ENCODE peak calls at places on chromosomes 12 and 14, in four cellular contexts. B is K562, Z is HepG2, W is H1. T is an unnamed sample.

GRCh38 chr12:26122681-26123481 is 2.0 kb downstream of the BHLHE41 start:
- DNase-seq in B (peak; percentile 25), Z (no peak), W (no peak), T (no peak)

GRCh38 chr12:68497702-68498101 is 113.0 kb upstream of the RAP1B start:
- DNase-seq in B (peak; percentile 33), Z (no peak), W (no peak), T (peak; percentile 23)

GRCh38 chr12:110200124-110200417 is 75.9 kb downstream of the IFT81 start:
- DNase-seq in B (no peak), Z (peak; percentile 30), W (no peak), T (no peak)

GRCh38 chr12:95955549-95956159 is 12.5 kb downstream of the AMDHD1 start:
- DNase-seq in B (no peak), Z (peak; percentile 45), W (no peak), T (no peak)

GRCh38 chr12:66665416-66665815 is 13.5 kb downstream of the GRIP1 start:
- DNase-seq in B (no peak), Z (no peak), W (no peak), T (no peak)

GRCh38 chr14:79861111-79861510 is 350.2 kb downstream of the DIO2 start:
- DNase-seq in B (no peak), Z (no peak), W (no peak), T (no peak)

GRCh38 chr14:23443881-23444280 is 8.4 kb upstream of the MYH7 start:
- DNase-seq in B (no peak), Z (no peak), W (no peak), T (no peak)

GRCh38 chr12:101792046-101792931 is 38.5 kb downstream of the GNPTAB start:
- DNase-seq in B (no peak), Z (no peak), W (no peak), T (no peak)

GRCh38 chr14:76762617-76763361 is 1.5 kb downstream of the VASH1 start:
- DNase-seq in B (no peak), Z (no peak), W (no peak), T (no peak)

GRCh38 chr14:90511795-90512331 is 115.0 kb downstream of the CALM1 start:
- DNase-seq in B (no peak), Z (no peak), W (no peak), T (no peak)

GRCh38 chr12:110869035-110869434 is 22.2 kb downstream of the CCDC63 start:
- DNase-seq in B (no peak), Z (no peak), W (no peak), T (no peak)

GRCh38 chr14:20998674-20999366 is at the start of gene SLC39A2:
- DNase-seq in B (peak; percentile 17), Z (no peak), W (no peak), T (peak; percentile 33)

GRCh38 chr12:131095826-131096680 is 142.3 kb downstream of the ADGRD1 start:
- DNase-seq in B (no peak), Z (no peak), W (no peak), T (no peak)

GRCh38 chr14:95264271-95264973 is 55.3 kb downstream of the CLMN start:
- DNase-seq in B (no peak), Z (no peak), W (no peak), T (no peak)

GRCh38 chr12:66648336-66648735 is 30.5 kb downstream of the GRIP1 start:
- DNase-seq in B (no peak), Z (peak; percentile 2), W (no peak), T (no peak)

GRCh38 chr12:108342985-108343384 is 3.9 kb upstream of the CMKLR1 start:
- DNase-seq in B (no peak), Z (no peak), W (no peak), T (no peak)

GRCh38 chr12:114092981-114093380 is 126.9 kb upstream of the RBM19 start:
- DNase-seq in B (no peak), Z (no peak), W (no peak), T (no peak)

GRCh38 chr12:57016348-57016747 is at the start of gene TAC3:
- DNase-seq in B (peak; percentile 79), Z (no peak), W (no peak), T (no peak)

GRCh38 chr14:64983439-64984310 is 3.0 kb upstream of the FNTB start:
- DNase-seq in B (peak; percentile 29), Z (peak; percentile 45), W (no peak), T (peak; percentile 16)

GRCh38 chr12:3712209-3712992 is 40.5 kb downstream of the CRACR2A start:
- DNase-seq in B (no peak), Z (no peak), W (no peak), T (no peak)

GRCh38 chr12:47296828-47297227 is 217.1 kb upstream of the AMIGO2 start:
- DNase-seq in B (no peak), Z (no peak), W (no peak), T (no peak)

GRCh38 chr12:26971963-26972362 is 33.7 kb downstream of the FGFR1OP2 start:
- DNase-seq in B (no peak), Z (no peak), W (no peak), T (no peak)

GRCh38 chr14:91284791-91285548 is 40.5 kb upstream of the GPR68 start:
- DNase-seq in B (no peak), Z (no peak), W (no peak), T (no peak)

GRCh38 chr14:68011629-68012028 is 192.1 kb downstream of the RAD51B start:
- DNase-seq in B (no peak), Z (no peak), W (no peak), T (no peak)
- TF ChIP-seq FOSL1 in B (no peak), Z (no peak), W (no peak), T (no peak)

GRCh38 chr14:50050171-50050570 is 66.2 kb downstream of the VCPKMT start:
- DNase-seq in B (no peak), Z (no peak), W (no peak), T (no peak)

GRCh38 chr14:50045837-50046236 is 70.5 kb downstream of the VCPKMT start:
- DNase-seq in B (no peak), Z (no peak), W (no peak), T (no peak)

GRCh38 chr14:50045039-50045711 is 71.2 kb downstream of the VCPKMT start:
- DNase-seq in B (no peak), Z (peak; percentile 82), W (no peak), T (no peak)

GRCh38 chr14:50049703-50050102 is 66.7 kb downstream of the VCPKMT start:
- DNase-seq in B (no peak), Z (no peak), W (no peak), T (no peak)

GRCh38 chr14:50047274-50047676 is 69.1 kb downstream of the VCPKMT start:
- DNase-seq in B (no peak), Z (peak; percentile 79), W (no peak), T (no peak)
- TF ChIP-seq FOSL1 in B (no peak), Z (no peak), W (no peak), T (no peak)

GRCh38 chr14:75520852-75521251 is 1.4 kb upstream of the BATF start:
- DNase-seq in B (no peak), Z (no peak), W (no peak), T (no peak)
- TF ChIP-seq FOSL1 in B (no peak), Z (no peak), W (no peak), T (no peak)

DNA sequence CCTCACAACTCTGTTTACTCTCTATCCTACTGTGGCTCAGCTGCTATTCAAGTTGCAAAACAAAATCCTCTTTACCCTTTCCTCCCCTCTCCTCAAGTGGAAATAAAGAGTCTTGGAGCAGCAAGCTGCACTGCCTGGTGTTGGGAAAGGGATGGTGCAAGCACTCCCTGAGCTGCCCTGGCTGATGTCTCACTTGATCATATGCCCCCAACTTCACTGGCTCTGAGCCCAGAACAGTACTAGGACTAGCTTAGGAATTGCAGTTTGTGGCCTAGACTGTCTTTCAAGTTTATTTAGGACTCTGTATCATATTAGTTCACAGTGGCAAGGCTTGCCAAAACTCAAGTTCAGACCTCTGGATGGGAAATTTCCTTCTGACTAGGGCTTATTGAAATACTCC is 1683.8 kb upstream of the SEL1L start:
- DNase-seq in B (no peak), Z (no peak), W (no peak), T (no peak)
- TF ChIP-seq FOSL1 in B (no peak), Z (no peak), W (no peak), T (no peak)

GRCh38 chr12:129909051-129910020 is 5.5 kb upstream of the TMEM132D start:
- DNase-seq in B (no peak), Z (no peak), W (no peak), T (no peak)

GRCh38 chr12:129911437-129912049 is 7.7 kb upstream of the TMEM132D start:
- DNase-seq in B (peak; percentile 62), Z (peak; percentile 30), W (no peak), T (no peak)
- TF ChIP-seq FOSL1 in B (no peak), Z (no peak), W (no peak), T (no peak)

GRCh38 chr12:24444634-24445033 is 495.2 kb upstream of the SOX5 start:
- DNase-seq in B (no peak), Z (no peak), W (no peak), T (no peak)
- TF ChIP-seq FOSL1 in B (no peak), Z (no peak), W (no peak), T (no peak)